ENCODE peak calls at places on chromosomes 5 and 9, in four cellular contexts. O is endothelial cell of umbilical vein, P is A549, C is SK-N-SH. L is an unnamed sample.

GRCh38 chr9:18473551-18474279 is at the start of gene ADAMTSL1:
- DNase-seq in O (peak; percentile 93), P (no peak), C (peak; percentile 61), L (no peak)

GRCh38 chr5:140553657-140554056 is 3.6 kb downstream of the SRA1 start:
- DNase-seq in O (peak; percentile 25), P (no peak), C (no peak), L (no peak)

GRCh38 chr5:102048940-102049339 is 247.1 kb downstream of the SLCO4C1 start:
- DNase-seq in O (no peak), P (no peak), C (peak; percentile 9), L (no peak)

GRCh38 chr5:145856285-145856818 is 16.5 kb downstream of the GRXCR2 start:
- DNase-seq in O (peak; percentile 41), P (no peak), C (no peak), L (no peak)

GRCh38 chr5:18052569-18052968 is 418.3 kb downstream of the TAF11L14 start:
- DNase-seq in O (no peak), P (no peak), C (no peak), L (no peak)

GRCh38 chr5:133569347-133569746 is 43.0 kb downstream of the FSTL4 start:
- DNase-seq in O (no peak), P (no peak), C (no peak), L (no peak)

GRCh38 chr5:78269088-78269703 is 25.3 kb downstream of the AP3B1 start:
- DNase-seq in O (peak; percentile 35), P (peak; percentile 20), C (no peak), L (peak; percentile 32)

GRCh38 chr5:109409061-109409843 is 522 bp downstream of the PJA2 start:
- DNase-seq in O (peak; percentile 74), P (peak; percentile 78), C (peak; percentile 77), L (peak; percentile 79)

GRCh38 chr5:113721171-113721570 is 207.7 kb downstream of the YTHDC2 start:
- DNase-seq in O (no peak), P (no peak), C (no peak), L (no peak)

GRCh38 chr5:103224118-103224893 is 34.3 kb upstream of the MACIR start:
- DNase-seq in O (peak; percentile 78), P (peak; percentile 71), C (peak; percentile 45), L (peak; percentile 66)

GRCh38 chr5:72951850-72952468 is 3.9 kb upstream of the FCHO2 start:
- DNase-seq in O (peak; percentile 71), P (peak; percentile 47), C (no peak), L (no peak)

GRCh38 chr5:74196233-74196632 is 444.3 kb downstream of the ENC1 start:
- DNase-seq in O (no peak), P (no peak), C (no peak), L (no peak)

GRCh38 chr5:62596096-62596495 is 17.5 kb downstream of the LRRC70 start:
- DNase-seq in O (no peak), P (no peak), C (no peak), L (no peak)

GRCh38 chr9:105039180-105039799 is 111.3 kb upstream of the ABCA1 start:
- DNase-seq in O (no peak), P (no peak), C (no peak), L (peak; percentile 70)

GRCh38 chr5:9516591-9516990 is 29.3 kb downstream of the SEMA5A start:
- DNase-seq in O (no peak), P (no peak), C (no peak), L (no peak)

GRCh38 chr9:137550958-137551655 is 572 bp upstream of the MRPL41 start:
- DNase-seq in O (peak; percentile 29), P (peak; percentile 77), C (peak; percentile 97), L (no peak)

GRCh38 chr5:140996055-140996454 is 29.8 kb downstream of the PCDHAC2 start:
- DNase-seq in O (no peak), P (no peak), C (no peak), L (no peak)

GRCh38 chr9:90021216-90021906 is 416.5 kb downstream of the GADD45G start:
- DNase-seq in O (no peak), P (no peak), C (no peak), L (no peak)

GRCh38 chr9:68446836-68447235 is 90.4 kb downstream of the PGM5 start:
- DNase-seq in O (no peak), P (no peak), C (no peak), L (no peak)

GRCh38 chr9:115413766-115414382 is 295.9 kb upstream of the TNC start:
- DNase-seq in O (no peak), P (no peak), C (no peak), L (no peak)

GRCh38 chr5:59829389-59829788 is 64.1 kb downstream of the PDE4D start:
- DNase-seq in O (no peak), P (no peak), C (no peak), L (no peak)

GRCh38 chr5:65570598-65571226 is 7.6 kb downstream of the PPWD1 start:
- DNase-seq in O (no peak), P (no peak), C (no peak), L (no peak)

GRCh38 chr5:87560528-87560927 is 147.8 kb upstream of the CCNH start:
- DNase-seq in O (no peak), P (no peak), C (no peak), L (no peak)

GRCh38 chr9:99491408-99492259 is 269.6 kb downstream of the SEC61B start:
- DNase-seq in O (no peak), P (no peak), C (no peak), L (no peak)

GRCh38 chr5:128537999-128538248 is at the start of gene FBN2:
- DNase-seq in O (no peak), P (no peak), C (peak; percentile 17), L (no peak)
- H3K4me3 ChIP-seq in O (peak within 1 kb of the TSS; percentile 65), P (peak within 1 kb of the TSS; percentile 84), C (peak within 1 kb of the TSS; percentile 45), L (no peak within 1 kb of the TSS)

DNA sequence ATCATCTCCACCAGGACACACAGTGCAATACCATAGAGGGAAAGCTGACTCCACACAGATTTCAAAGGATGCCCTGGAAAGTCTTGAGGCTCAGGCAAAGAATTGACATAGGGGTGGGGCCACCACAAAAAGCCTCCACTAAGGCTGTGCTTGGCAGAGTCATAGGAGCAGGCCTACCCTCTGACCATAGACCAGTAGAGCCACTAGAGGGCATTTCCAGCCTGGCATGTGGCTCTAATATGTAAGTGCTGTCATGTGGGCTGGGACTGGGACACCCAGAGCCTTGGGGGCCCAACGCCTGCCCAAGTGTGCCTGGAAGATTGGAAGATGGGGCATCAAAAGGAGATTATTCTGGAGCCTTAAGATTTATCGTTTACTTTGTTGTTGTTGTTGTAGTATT is 726.0 kb downstream of the DNAH5 start:
- DNase-seq in O (peak; percentile 19), P (peak; percentile 14), C (no peak), L (no peak)
- TF ChIP-seq CTCF in O (peak; percentile 55), P (no peak), C (peak; percentile 44), L (no peak)

GRCh38 chr5:159452480-159453167 is 122.3 kb upstream of the IL12B start:
- DNase-seq in O (no peak), P (no peak), C (no peak), L (no peak)

GRCh38 chr5:159449925-159450324 is 119.6 kb upstream of the IL12B start:
- DNase-seq in O (no peak), P (peak; percentile 69), C (no peak), L (no peak)

GRCh38 chr5:159451197-159452052 is 121.1 kb upstream of the IL12B start:
- DNase-seq in O (no peak), P (peak; percentile 75), C (no peak), L (no peak)

GRCh38 chr5:159448841-159449407 is 118.6 kb upstream of the IL12B start:
- DNase-seq in O (no peak), P (no peak), C (no peak), L (no peak)

DNA sequence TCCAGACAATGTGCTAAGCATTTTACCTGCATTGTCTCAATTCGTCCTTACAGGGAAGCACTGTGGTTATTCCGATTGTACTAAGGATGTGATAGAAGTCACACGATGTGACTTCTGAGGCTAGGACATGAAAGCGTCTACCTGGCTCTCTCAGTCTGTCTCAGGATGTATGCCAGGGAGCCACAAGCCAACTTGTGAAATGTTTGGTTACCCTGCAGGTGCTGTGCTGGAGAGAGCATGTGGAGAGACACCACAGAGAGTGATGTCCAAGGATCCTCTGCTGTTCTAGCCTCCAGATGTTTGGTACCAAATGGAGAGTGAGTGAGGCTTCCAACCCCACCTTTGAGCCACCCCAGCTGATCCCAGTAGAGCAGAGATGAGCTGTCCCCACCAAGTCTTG is 120.1 kb upstream of the IL12B start:
- DNase-seq in O (no peak), P (no peak), C (no peak), L (no peak)
- H3K4me2 ChIP-seq in O (no peak overlapping the region), P (peak overlapping the region; percentile 61), C (peak overlapping the region; percentile 57), L (no peak overlapping the region)

GRCh38 chr9:134501266-134502181 is 140.1 kb upstream of the COL5A1 start:
- DNase-seq in O (peak; percentile 16), P (no peak), C (peak; percentile 44), L (no peak)
- H3K4me3 ChIP-seq in O (no peak overlapping the region), P (no peak overlapping the region), C (no peak overlapping the region), L (no peak overlapping the region)

GRCh38 chr9:127506117-127506813 is 55.0 kb downstream of the LRSAM1 start:
- DNase-seq in O (no peak), P (no peak), C (no peak), L (no peak)
- TF ChIP-seq CTCF in O (no peak), P (no peak), C (no peak), L (peak; percentile 32)

GRCh38 chr5:69152731-69153130 is 14.2 kb upstream of the CCNB1 start:
- DNase-seq in O (no peak), P (no peak), C (no peak), L (no peak)

GRCh38 chr5:69149676-69150010 is 17.3 kb upstream of the CCNB1 start:
- DNase-seq in O (no peak), P (no peak), C (no peak), L (no peak)

DNA sequence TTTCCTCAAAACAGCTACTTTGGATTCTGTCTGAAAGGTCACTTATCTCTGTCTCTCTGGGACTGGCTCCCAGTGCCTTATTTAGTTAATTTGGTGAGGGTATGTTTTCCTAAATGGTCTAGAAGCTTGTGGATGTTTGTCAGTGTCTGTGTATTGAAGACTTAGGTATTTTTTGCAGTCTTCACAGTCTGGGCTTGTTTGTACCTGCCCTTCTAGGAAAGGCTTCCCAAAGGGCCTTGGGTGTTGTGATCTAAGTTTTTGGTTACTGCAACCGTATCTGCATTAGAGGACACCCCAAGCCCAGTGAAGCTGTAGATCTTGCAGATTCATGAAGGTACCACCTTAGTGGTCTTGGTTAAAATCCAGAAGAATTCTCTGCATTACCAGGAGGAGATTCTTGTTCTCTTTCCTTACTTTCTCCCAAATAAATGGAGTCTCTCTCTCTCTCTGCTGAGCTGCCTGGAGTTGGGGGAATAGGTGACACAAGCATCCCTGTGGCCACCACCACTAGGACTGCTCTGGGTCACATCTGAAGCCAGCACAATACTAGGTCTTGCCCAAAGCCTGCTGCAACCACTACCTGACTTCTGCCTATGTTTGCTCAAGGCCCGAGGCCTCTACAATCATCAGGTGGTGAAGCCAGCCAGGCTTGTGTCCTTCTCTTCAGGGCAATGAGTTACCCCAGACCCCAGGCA is 17.8 kb upstream of the CCNB1 start:
- DNase-seq in O (no peak), P (no peak), C (no peak), L (no peak)
- H3K4me2 ChIP-seq in O (no peak overlapping the region), P (no peak overlapping the region), C (no peak overlapping the region), L (no peak overlapping the region)